ENCODE peak calls at places on chromosomes 12 and 14, in nine cellular contexts. J, D, N, Y, O, W, B, L and U are unnamed samples.

GRCh38 chr14:55038708-55039107 is 11.7 kb downstream of the SOCS4 start:
- DNase-seq in J (no peak), Y (no peak), O (no peak), W (no peak), N (no peak), L (no peak), D (no peak), B (no peak), U (no peak)

GRCh38 chr14:68676511-68676943 is 116.3 kb downstream of the ZFP36L1 start:
- DNase-seq in D (peak), L (no peak), B (no peak), W (peak), N (no peak), J (no peak), O (no peak), Y (peak), U (no peak)

GRCh38 chr12:96774501-96775256 is 132.4 kb upstream of the NEDD1 start:
- DNase-seq in B (no peak), D (no peak), J (peak), Y (no peak), W (no peak), L (no peak), O (no peak), N (no peak), U (no peak)

GRCh38 chr14:103133213-103134140 is 10.2 kb downstream of the TNFAIP2 start:
- DNase-seq in W (no peak), L (no peak), J (no peak), D (no peak), O (no peak), Y (no peak), B (no peak), N (no peak), U (no peak)

GRCh38 chr12:28023156-28023887 is 50.8 kb upstream of the PTHLH start:
- DNase-seq in Y (no peak), L (no peak), O (no peak), J (no peak), D (peak), N (no peak), B (no peak), W (no peak), U (no peak)

GRCh38 chr12:95648990-95649791 is 97.9 kb upstream of the USP44 start:
- DNase-seq in D (no peak), W (no peak), J (peak), N (no peak), B (no peak), L (no peak), Y (no peak), O (no peak), U (no peak)

GRCh38 chr14:96160030-96160912 is 44.4 kb upstream of the BDKRB2 start:
- DNase-seq in W (peak), Y (no peak), O (no peak), D (no peak), J (no peak), N (no peak), B (no peak), L (no peak), U (no peak)

GRCh38 chr14:100608586-100609330 is 21.5 kb upstream of the BEGAIN start:
- DNase-seq in B (no peak), L (no peak), D (no peak), W (no peak), J (no peak), Y (no peak), N (no peak), O (peak), U (no peak)

GRCh38 chr12:54240129-54240528 is 39.8 kb downstream of the CBX5 start:
- DNase-seq in W (no peak), D (no peak), L (no peak), J (no peak), B (no peak), N (no peak), O (no peak), Y (no peak), U (no peak)

GRCh38 chr14:24866067-24866466 is 183.9 kb downstream of the STXBP6 start:
- DNase-seq in L (no peak), Y (no peak), O (no peak), B (no peak), D (no peak), W (no peak), N (no peak), J (no peak), U (no peak)

GRCh38 chr12:114616081-114616480 is 67.9 kb downstream of the TBX3 start:
- DNase-seq in W (no peak), J (no peak), Y (no peak), L (no peak), N (no peak), B (no peak), D (no peak), O (no peak), U (no peak)

GRCh38 chr12:22543246-22544037 is 900 bp downstream of the C2CD5 start:
- DNase-seq in J (no peak), D (peak), B (peak), N (peak), Y (no peak), W (peak), O (no peak), L (peak), U (peak)

GRCh38 chr14:74636424-74637183 is 24.6 kb upstream of the LTBP2 start:
- DNase-seq in W (no peak), O (no peak), L (no peak), D (no peak), B (no peak), Y (no peak), J (no peak), N (no peak), U (no peak)

GRCh38 chr12:128914908-128915563 is 61.8 kb downstream of the GLT1D1 start:
- DNase-seq in D (no peak), O (no peak), W (no peak), N (no peak), Y (no peak), L (peak), B (no peak), J (no peak), U (no peak)

GRCh38 chr12:46455648-46456352 is 83.2 kb upstream of the SLC38A2 start:
- DNase-seq in B (no peak), O (no peak), D (peak), W (peak), L (no peak), Y (no peak), J (no peak), N (no peak), U (no peak)

GRCh38 chr12:2637371-2637770 is 157.4 kb upstream of the FKBP4 start:
- DNase-seq in N (no peak), W (no peak), B (no peak), D (no peak), Y (no peak), J (no peak), L (no peak), O (no peak), U (no peak)

GRCh38 chr12:53268009-53268636 is at the start of gene ESPL1:
- DNase-seq in W (peak), Y (peak), O (peak), L (peak), B (peak), N (peak), D (peak), J (peak), U (peak)

GRCh38 chr12:41507286-41507685 is 319.2 kb downstream of the PDZRN4 start:
- DNase-seq in J (no peak), W (no peak), Y (no peak), L (no peak), B (no peak), O (no peak), N (no peak), D (no peak), U (no peak)

GRCh38 chr12:12398026-12398859 is 41.4 kb downstream of the BORCS5 start:
- DNase-seq in D (peak), O (no peak), L (no peak), J (peak), B (peak), W (no peak), N (peak), Y (peak), U (no peak)

GRCh38 chr14:79530555-79530954 is 680.7 kb downstream of the DIO2 start:
- DNase-seq in J (no peak), L (no peak), W (no peak), N (no peak), B (no peak), O (no peak), Y (no peak), D (no peak), U (no peak)

GRCh38 chr14:72178517-72178916 is 246.3 kb downstream of the RGS6 start:
- DNase-seq in W (no peak), B (no peak), O (no peak), L (no peak), Y (no peak), J (no peak), N (no peak), D (no peak), U (no peak)
- TF ChIP-seq CTCF in W (no peak), B (no peak), O (no peak), L (no peak), Y (no peak), J (no peak), N (no peak), D (no peak), U (no peak)

DNA sequence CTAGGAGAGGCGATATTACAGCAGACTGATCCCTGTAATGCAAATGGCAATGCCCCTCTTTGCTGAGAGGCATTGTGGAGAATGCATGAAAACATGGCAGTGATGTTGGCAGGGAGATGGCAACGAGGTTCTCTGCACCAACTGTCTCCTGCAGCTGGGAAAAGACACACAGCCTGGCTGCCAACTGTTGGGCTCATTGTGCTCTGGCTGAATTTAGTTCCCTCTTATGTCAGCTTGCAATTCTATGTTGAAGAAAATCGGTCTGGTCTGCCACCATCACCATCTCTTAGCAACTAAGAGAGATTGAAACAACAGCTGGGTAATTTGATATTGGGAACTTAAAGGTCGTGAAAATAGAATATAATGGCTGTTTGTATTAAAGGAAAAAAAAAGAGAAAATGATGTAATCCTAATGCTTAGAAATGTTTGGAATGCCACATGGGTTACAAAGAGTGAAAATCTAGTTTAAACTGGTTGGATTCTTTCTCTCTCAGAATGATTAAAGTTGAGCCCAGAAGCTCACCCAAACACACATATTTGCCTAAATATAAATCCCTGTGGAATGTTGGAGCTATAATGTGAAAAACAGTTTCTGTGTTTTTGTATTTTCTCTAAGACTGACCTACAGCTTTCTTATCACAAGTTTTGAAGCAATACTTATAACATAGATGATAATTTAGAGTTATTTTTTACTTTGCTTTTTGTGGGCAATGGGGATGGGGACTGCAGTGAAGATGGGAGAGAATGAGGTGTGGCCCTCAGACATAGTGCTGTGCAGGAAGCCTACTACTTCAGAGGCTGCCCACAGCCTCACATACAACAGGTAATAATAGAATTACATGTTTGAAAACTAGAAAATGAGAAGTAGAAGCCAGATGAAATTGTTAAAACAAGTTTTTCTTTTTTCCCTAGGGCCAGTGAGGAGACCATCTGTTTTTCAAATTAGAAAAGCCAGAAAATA is 143.7 kb downstream of the AKAP6 start:
- DNase-seq in W (no peak), O (no peak), Y (no peak), B (no peak), D (peak), J (no peak), N (no peak), L (no peak), U (no peak)
- TF ChIP-seq EP300 in W (no peak), O (peak), Y (no peak), B (no peak), D (no peak), J (no peak), N (no peak), L (no peak), U (no peak)

DNA sequence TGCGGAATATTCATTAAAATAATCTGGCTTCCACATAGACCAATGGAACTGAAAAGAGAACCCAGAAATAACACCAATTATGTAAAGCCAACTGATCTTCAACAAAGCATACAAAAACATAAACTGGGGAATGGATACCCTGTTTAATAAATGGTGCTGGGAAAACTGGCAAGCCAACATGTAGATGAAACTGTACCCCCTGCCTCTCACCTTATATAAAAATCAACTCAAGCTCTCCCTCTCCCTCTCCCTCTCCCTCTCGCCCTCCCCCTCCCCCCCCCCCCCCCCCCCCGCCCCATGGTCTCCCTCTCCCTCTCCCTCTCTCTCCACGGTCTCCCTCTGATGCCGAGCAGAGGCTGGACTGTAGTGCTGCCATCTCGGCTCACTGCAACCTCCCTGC is 13.1 kb upstream of the SPTSSA start:
- DNase-seq in J (no peak), D (no peak), O (no peak), Y (no peak), L (no peak), N (no peak), W (no peak), B (no peak), U (no peak)
- H3K27ac ChIP-seq in J (no peak), D (no peak), O (no peak), Y (no peak), L (no peak), N (no peak), W (no peak), B (no peak), U (no peak)

GRCh38 chr12:1515428-1515827 is 79.0 kb downstream of the FBXL14 start:
- DNase-seq in N (no peak), L (no peak), J (no peak), O (no peak), Y (no peak), D (no peak), B (no peak), W (no peak), U (no peak)

GRCh38 chr12:1518486-1518762 is 76.0 kb downstream of the FBXL14 start:
- DNase-seq in D (no peak), W (no peak), J (no peak), Y (no peak), N (no peak), B (no peak), L (no peak), O (no peak), U (no peak)

GRCh38 chr12:1518763-1519516 is 75.4 kb downstream of the FBXL14 start:
- DNase-seq in B (peak), Y (no peak), N (no peak), J (no peak), L (no peak), O (no peak), D (peak), W (no peak), U (no peak)

GRCh38 chr12:1517734-1518485 is 76.5 kb downstream of the FBXL14 start:
- DNase-seq in L (no peak), D (no peak), Y (no peak), O (no peak), W (no peak), J (no peak), B (no peak), N (no peak), U (no peak)

GRCh38 chr12:1517007-1517406 is 77.4 kb downstream of the FBXL14 start:
- DNase-seq in D (peak), O (peak), J (no peak), Y (no peak), N (no peak), W (no peak), B (no peak), L (no peak), U (no peak)
- TF ChIP-seq CTCF in D (peak), O (peak), J (peak), Y (no peak), N (no peak), W (peak), B (peak), L (peak), U (no peak)

GRCh38 chr12:57803317-57803893 is 15.1 kb downstream of the AVIL start:
- DNase-seq in B (peak), J (peak), N (peak), Y (peak), O (peak), D (peak), L (no peak), W (peak), U (no peak)
- TF ChIP-seq EP300 in B (no peak), J (no peak), N (no peak), Y (no peak), O (no peak), D (no peak), L (no peak), W (no peak), U (no peak)

GRCh38 chr14:49991491-49991890 is 98.6 kb downstream of the ARF6 start:
- DNase-seq in Y (no peak), J (no peak), B (peak), W (no peak), L (no peak), O (no peak), D (no peak), N (no peak), U (no peak)

GRCh38 chr14:49992448-49992847 is 99.6 kb downstream of the ARF6 start:
- DNase-seq in L (peak), B (no peak), Y (no peak), J (no peak), O (no peak), D (no peak), N (no peak), W (no peak), U (no peak)

GRCh38 chr14:49993565-49993964 is 100.7 kb downstream of the ARF6 start:
- DNase-seq in W (no peak), O (no peak), B (no peak), J (no peak), D (no peak), L (peak), N (no peak), Y (no peak), U (no peak)

GRCh38 chr14:49992036-49992435 is 99.2 kb downstream of the ARF6 start:
- DNase-seq in W (no peak), O (no peak), Y (no peak), L (no peak), B (no peak), J (no peak), D (no peak), N (no peak), U (no peak)

GRCh38 chr14:49992901-49993335 is 100.0 kb downstream of the ARF6 start:
- DNase-seq in W (no peak), N (no peak), Y (no peak), L (peak), O (no peak), B (no peak), J (no peak), D (peak), U (no peak)
- H3K27ac ChIP-seq in W (no peak), N (no peak), Y (no peak), L (peak), O (no peak), B (no peak), J (peak), D (no peak), U (no peak)